ENCODE peak calls at places on chromosomes 7 and 10, in eight cellular contexts. V is HCT116, Q is GM23338, C is Panc1, P is HepG2, A is SK-N-SH, S is K562, R is GM12878. H is an unnamed sample.

GRCh38 chr10:123241391-123242141 is 87.4 kb downstream of the BUB3 start:
- DNase-seq in V (no peak), Q (no peak), C (no peak), P (peak; percentile 5), A (no peak), S (no peak), R (no peak), H (peak; percentile 14)

GRCh38 chr10:52997007-52997406 is 224.4 kb upstream of the MBL2 start:
- DNase-seq in V (no peak), Q (no peak), C (no peak), P (no peak), A (no peak), S (no peak), R (no peak), H (no peak)

GRCh38 chr7:74106846-74107245 is 23.2 kb downstream of the LIMK1 start:
- DNase-seq in V (no peak), Q (no peak), C (no peak), P (no peak), A (peak; percentile 28), S (no peak), R (no peak), H (no peak)

GRCh38 chr10:99527526-99528255 is 5.1 kb upstream of the NKX2-3 start:
- DNase-seq in V (no peak), Q (peak; percentile 71), C (no peak), P (no peak), A (peak; percentile 39), S (no peak), R (no peak), H (no peak)

GRCh38 chr10:114041166-114041565 is 2.5 kb upstream of the ADRB1 start:
- DNase-seq in V (no peak), Q (no peak), C (no peak), P (no peak), A (no peak), S (no peak), R (no peak), H (no peak)

GRCh38 chr10:60704480-60704879 is 73.8 kb upstream of the CDK1 start:
- DNase-seq in V (peak; percentile 7), Q (no peak), C (no peak), P (peak; percentile 87), A (no peak), S (no peak), R (no peak), H (no peak)

GRCh38 chr10:132918617-132919373 is 23.6 kb downstream of the CFAP46 start:
- DNase-seq in V (no peak), Q (no peak), C (no peak), P (no peak), A (no peak), S (no peak), R (no peak), H (no peak)

GRCh38 chr7:13017325-13017853 is 330.0 kb downstream of the ARL4A start:
- DNase-seq in V (peak; percentile 96), Q (peak; percentile 61), C (no peak), P (peak; percentile 100), A (no peak), S (no peak), R (no peak), H (no peak)

GRCh38 chr7:134671670-134672069 is 25.0 kb downstream of the BPGM start:
- DNase-seq in V (no peak), Q (no peak), C (no peak), P (no peak), A (no peak), S (no peak), R (no peak), H (no peak)

GRCh38 chr7:116426428-116427156 is 72.9 kb upstream of the CAV2 start:
- DNase-seq in V (peak; percentile 93), Q (no peak), C (peak; percentile 93), P (no peak), A (no peak), S (no peak), R (no peak), H (no peak)

GRCh38 chr10:47354162-47354561 is 6.0 kb downstream of the RBP3 start:
- DNase-seq in V (no peak), Q (no peak), C (no peak), P (peak; percentile 12), A (no peak), S (no peak), R (no peak), H (no peak)

GRCh38 chr10:112663181-112663879 is 216.3 kb downstream of the VTI1A start:
- DNase-seq in V (peak; percentile 75), Q (no peak), C (no peak), P (peak; percentile 10), A (no peak), S (no peak), R (no peak), H (no peak)

GRCh38 chr10:124229516-124230051 is 136.2 kb upstream of the CHST15 start:
- DNase-seq in V (no peak), Q (no peak), C (no peak), P (no peak), A (no peak), S (no peak), R (no peak), H (no peak)

GRCh38 chr7:111752022-111752582 is 189.8 kb upstream of the IMMP2L start:
- DNase-seq in V (peak; percentile 21), Q (peak; percentile 84), C (no peak), P (peak; percentile 54), A (peak; percentile 72), S (peak; percentile 93), R (no peak), H (peak; percentile 70)
- TF ChIP-seq REST in V (no peak), Q (no peak), C (no peak), P (no peak), A (no peak), S (no peak), R (no peak), H (no peak)

DNA sequence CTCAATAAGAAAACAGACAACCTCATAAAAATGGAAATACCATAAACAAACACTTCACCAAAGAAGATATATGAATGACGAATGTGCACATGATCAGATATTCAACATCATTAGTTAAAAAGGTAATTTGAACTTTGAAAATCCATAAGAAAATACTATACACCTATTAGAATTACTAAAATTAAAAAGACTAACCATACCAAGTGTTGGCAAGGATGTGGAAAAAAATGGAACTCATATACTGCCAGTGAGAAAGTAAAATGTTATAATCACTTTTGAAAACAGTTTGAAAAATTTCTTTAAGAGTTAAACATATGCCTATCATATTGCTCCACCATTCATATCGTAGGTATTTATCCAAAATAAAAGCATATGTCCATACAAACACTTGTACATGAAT is 37.1 kb downstream of the EBLN1 start:
- DNase-seq in V (no peak), Q (no peak), C (no peak), P (no peak), A (no peak), S (no peak), R (no peak), H (no peak)
- TF ChIP-seq POLR2AphosphoS5 in V (no peak), Q (no peak), C (no peak), P (no peak), A (no peak), S (no peak), R (no peak), H (no peak)

GRCh38 chr10:33715303-33715702 is 380.8 kb upstream of the NRP1 start:
- DNase-seq in V (no peak), Q (no peak), C (no peak), P (no peak), A (no peak), S (no peak), R (no peak), H (peak; percentile 35)
- TF ChIP-seq REST in V (no peak), Q (no peak), C (no peak), P (no peak), A (no peak), S (no peak), R (no peak), H (no peak)

GRCh38 chr10:30434273-30435067 is 486 bp downstream of the MAP3K8 start:
- DNase-seq in V (peak; percentile 31), Q (peak; percentile 79), C (no peak), P (peak; percentile 83), A (peak; percentile 81), S (peak; percentile 69), R (no peak), H (peak; percentile 73)
- TF ChIP-seq POLR2AphosphoS5 in V (no peak), Q (no peak), C (no peak), P (peak; percentile 72), A (no peak), S (peak; percentile 35), R (peak; percentile 87), H (peak; percentile 97)

GRCh38 chr7:78141533-78142281 is 343.1 kb downstream of the PHTF2 start:
- DNase-seq in V (no peak), Q (no peak), C (no peak), P (no peak), A (no peak), S (no peak), R (no peak), H (no peak)
- TF ChIP-seq REST in V (no peak), Q (no peak), C (no peak), P (no peak), A (peak; percentile 73), S (no peak), R (no peak), H (no peak)

DNA sequence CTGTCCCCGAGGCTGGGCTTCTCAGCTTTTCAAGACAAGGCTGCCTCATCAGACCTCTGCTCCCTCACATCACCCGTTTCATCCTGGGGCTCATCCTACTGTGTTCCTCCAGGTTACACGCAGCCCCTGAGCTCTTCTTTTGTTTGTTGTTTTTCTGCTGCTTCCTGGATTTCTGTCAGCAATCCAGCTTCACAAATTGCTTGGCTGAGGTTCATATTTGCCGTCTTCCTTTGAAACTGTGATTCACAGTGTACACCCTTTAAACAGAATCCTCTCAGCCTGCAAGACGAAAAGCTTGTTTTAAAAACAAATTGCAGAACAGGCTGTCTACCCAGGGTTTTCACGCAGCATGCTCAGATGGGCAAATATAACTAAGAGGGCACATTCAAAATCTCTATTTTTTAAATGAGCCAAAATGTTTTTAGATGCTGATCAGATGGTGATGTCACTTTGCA is 39.1 kb upstream of the PARD3 start:
- DNase-seq in V (no peak), Q (no peak), C (no peak), P (no peak), A (no peak), S (no peak), R (no peak), H (no peak)
- TF ChIP-seq POLR2AphosphoS5 in V (no peak), Q (no peak), C (no peak), P (no peak), A (no peak), S (no peak), R (no peak), H (no peak)

GRCh38 chr7:100604976-100605911 is 3.1 kb downstream of the PCOLCE start:
- DNase-seq in V (no peak), Q (peak; percentile 83), C (no peak), P (no peak), A (no peak), S (peak; percentile 72), R (no peak), H (no peak)
- TF ChIP-seq REST in V (no peak), Q (no peak), C (no peak), P (no peak), A (no peak), S (no peak), R (no peak), H (no peak)

GRCh38 chr10:69408318-69409175 is 8.2 kb downstream of the TACR2 start:
- DNase-seq in V (peak; percentile 88), Q (peak; percentile 98), C (no peak), P (peak; percentile 80), A (peak; percentile 98), S (peak; percentile 99), R (peak; percentile 62), H (peak; percentile 92)
- TF ChIP-seq POLR2AphosphoS5 in V (peak; percentile 64), Q (peak; percentile 65), C (peak; percentile 67), P (no peak), A (peak; percentile 33), S (peak; percentile 53), R (no peak), H (peak; percentile 32)

H was measured in HL-60.